ENCODE peak calls at places on chromosome 2, in seven cellular contexts. G is mesendoderm, A is H9, I is trophoblast cell, F is IMR-90, C is neuronal stem cell, J is H1. Y is an unnamed sample.
A peak's percentile ranks its signal among the peaks of the same experiment; 100 is the strongest.

GRCh38 chr2:43131051-43131889 is 95.1 kb downstream of the ZFP36L2 start:
- DNase-seq in I (peak; percentile 91), G (peak; percentile 88), C (no peak), J (no peak), A (peak; percentile 61), F (peak; percentile 92), Y (peak; percentile 88)

GRCh38 chr2:65300772-65301711 is 73.4 kb downstream of the ACTR2 start:
- DNase-seq in A (no peak), J (no peak), G (peak; percentile 50), I (no peak), F (peak; percentile 89), C (no peak), Y (peak; percentile 86)

GRCh38 chr2:145906356-145906755 is 1386.4 kb upstream of the ZEB2 start:
- DNase-seq in C (no peak), G (peak; percentile 95), F (peak; percentile 1), J (no peak), I (no peak), A (peak; percentile 50), Y (peak; percentile 19)

GRCh38 chr2:225366731-225367130 is 32.8 kb upstream of the NYAP2 start:
- DNase-seq in G (no peak), J (no peak), C (no peak), A (no peak), I (no peak), F (no peak), Y (no peak)

GRCh38 chr2:169131587-169132512 is 62.5 kb downstream of the DHRS9 start:
- DNase-seq in G (peak; percentile 59), I (no peak), A (no peak), J (no peak), F (peak; percentile 41), C (no peak), Y (peak; percentile 53)

GRCh38 chr2:135299656-135300244 is 231.3 kb downstream of the ZRANB3 start:
- DNase-seq in F (peak; percentile 38), A (no peak), C (no peak), J (no peak), G (no peak), I (no peak), Y (peak; percentile 16)

GRCh38 chr2:110105608-110106467 is 9.8 kb downstream of the MALL start:
- DNase-seq in G (no peak), A (no peak), C (no peak), F (peak; percentile 66), J (peak; percentile 14), I (no peak), Y (peak; percentile 63)

GRCh38 chr2:53498210-53498609 is 269.4 kb upstream of the CHAC2 start:
- DNase-seq in C (no peak), G (no peak), F (peak; percentile 88), J (no peak), A (no peak), I (no peak), Y (peak; percentile 40)

GRCh38 chr2:31467426-31467825 is 52.9 kb upstream of the XDH start:
- DNase-seq in I (peak; percentile 36), F (no peak), C (no peak), J (no peak), A (no peak), G (no peak), Y (no peak)

GRCh38 chr2:159086332-159086731 is 117.9 kb downstream of the TANC1 start:
- DNase-seq in A (no peak), G (no peak), J (no peak), I (no peak), F (no peak), C (no peak), Y (no peak)

GRCh38 chr2:229270551-229271410 is at the start of gene PID1:
- DNase-seq in I (peak; percentile 43), C (peak; percentile 55), J (peak; percentile 71), A (peak; percentile 41), F (peak; percentile 5), G (peak; percentile 51), Y (peak; percentile 26)

GRCh38 chr2:235765181-235765820 is 271.5 kb downstream of the AGAP1 start:
- DNase-seq in C (no peak), G (no peak), J (no peak), A (no peak), F (peak; percentile 73), I (no peak), Y (peak; percentile 82)

GRCh38 chr2:156436477-156437085 is 402 bp downstream of the GPD2 start:
- DNase-seq in G (peak; percentile 59), I (no peak), J (peak; percentile 49), A (no peak), C (peak; percentile 6), F (peak; percentile 32), Y (peak; percentile 52)

GRCh38 chr2:27072950-27073349 is 1.5 kb upstream of the OST4 start:
- DNase-seq in A (no peak), F (peak; percentile 82), G (no peak), J (no peak), C (no peak), I (no peak), Y (peak; percentile 32)

GRCh38 chr2:27073782-27074181 is 2.3 kb upstream of the OST4 start:
- DNase-seq in C (no peak), A (no peak), G (no peak), F (peak; percentile 22), J (no peak), I (no peak), Y (no peak)

GRCh38 chr2:27076323-27076722 is 2.1 kb upstream of the EMILIN1 start:
- DNase-seq in A (no peak), F (no peak), C (no peak), J (no peak), G (peak; percentile 46), I (no peak), Y (no peak)

GRCh38 chr2:27077231-27077630 is 1.2 kb upstream of the EMILIN1 start:
- DNase-seq in F (no peak), I (no peak), G (no peak), J (no peak), A (no peak), C (no peak), Y (no peak)

GRCh38 chr2:27075219-27075871 is 3.1 kb upstream of the EMILIN1 start:
- DNase-seq in I (no peak), J (no peak), F (peak; percentile 26), G (no peak), A (no peak), C (no peak), Y (peak; percentile 74)
- H3K4ac ChIP-seq in I (no peak overlapping the region), J (no peak overlapping the region), F (peak overlapping the region; percentile 76), G (no peak overlapping the region), A (no peak overlapping the region), C (no peak overlapping the region), Y (no peak overlapping the region)

GRCh38 chr2:170944545-170944944 is 15.5 kb downstream of the GORASP2 start:
- DNase-seq in I (no peak), J (no peak), A (no peak), C (no peak), F (no peak), G (no peak), Y (no peak)

GRCh38 chr2:170949415-170949814 is 20.4 kb downstream of the GORASP2 start:
- DNase-seq in C (no peak), I (no peak), A (no peak), J (no peak), F (no peak), G (peak; percentile 18), Y (no peak)

GRCh38 chr2:170953976-170954375 is 24.9 kb downstream of the GORASP2 start:
- DNase-seq in C (no peak), I (no peak), G (no peak), A (no peak), F (peak; percentile 60), J (no peak), Y (peak; percentile 13)

DNA sequence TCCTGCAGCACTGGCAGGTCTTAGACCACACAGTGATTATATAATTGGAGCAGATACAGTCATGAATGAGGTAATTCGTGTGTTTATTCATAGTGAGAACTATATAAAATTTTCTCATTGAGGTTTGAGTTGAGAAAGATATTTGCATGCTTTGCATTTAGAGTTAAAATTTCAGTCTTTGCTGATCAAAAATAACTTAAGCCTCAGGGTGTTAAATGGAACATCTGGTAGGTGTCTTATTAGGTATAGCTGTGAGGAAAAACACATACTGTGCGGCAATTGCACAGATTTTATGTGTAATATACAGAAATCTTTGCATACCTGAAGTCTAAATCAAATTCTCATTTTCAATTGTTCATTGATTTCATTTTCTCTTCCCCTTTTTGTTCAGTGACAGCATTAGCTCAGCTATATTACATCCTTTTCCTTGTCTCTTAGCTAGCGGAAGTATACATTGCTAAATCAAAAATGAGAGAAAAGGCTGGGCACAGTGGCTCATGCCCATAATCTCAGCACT is 21.2 kb downstream of the GORASP2 start:
- DNase-seq in A (no peak), C (no peak), G (no peak), I (no peak), F (no peak), J (no peak), Y (no peak)
- H3K4ac ChIP-seq in A (no peak overlapping the region), C (no peak overlapping the region), G (no peak overlapping the region), I (no peak overlapping the region), F (no peak overlapping the region), J (no peak overlapping the region), Y (no peak overlapping the region)

GRCh38 chr2:7697052-7697451 is 779.8 kb downstream of the RNF144A start:
- DNase-seq in J (no peak), F (no peak), I (no peak), A (peak; percentile 61), G (peak; percentile 76), C (no peak), Y (no peak)
- H3K4ac ChIP-seq in J (no peak overlapping the region), F (no peak overlapping the region), I (no peak overlapping the region), A (no peak overlapping the region), G (no peak overlapping the region), C (no peak overlapping the region), Y (no peak overlapping the region)

DNA sequence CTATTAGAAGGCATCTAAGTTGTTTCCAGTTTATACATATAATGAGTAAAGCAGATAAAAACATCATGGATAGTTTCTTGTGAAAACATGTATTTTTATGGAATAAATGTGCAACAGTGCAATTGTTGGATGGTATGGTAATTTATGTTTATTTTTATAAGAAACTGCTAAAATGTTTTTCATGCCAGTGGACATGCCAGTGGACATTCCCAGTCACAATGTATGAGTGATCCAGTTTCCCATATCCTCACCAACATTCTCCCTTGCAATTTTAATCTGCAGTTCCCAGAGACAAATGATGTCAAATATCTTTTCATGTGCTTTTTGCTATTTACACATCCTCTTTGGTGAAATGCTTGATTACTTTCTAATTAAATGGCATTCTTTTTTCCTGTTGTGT is 818.6 kb downstream of the SUCLG1 start:
- DNase-seq in G (no peak), F (no peak), C (no peak), J (no peak), A (no peak), I (no peak), Y (no peak)
- H3K4ac ChIP-seq in G (no peak overlapping the region), F (no peak overlapping the region), C (no peak overlapping the region), J (no peak overlapping the region), A (no peak overlapping the region), I (no peak overlapping the region), Y (no peak overlapping the region)

GRCh38 chr2:173692068-173692467 is 273.1 kb downstream of the SP3 start:
- DNase-seq in A (no peak), I (no peak), F (no peak), G (no peak), C (no peak), J (no peak), Y (no peak)
- H3K4ac ChIP-seq in A (no peak overlapping the region), I (no peak overlapping the region), F (no peak overlapping the region), G (no peak overlapping the region), C (no peak overlapping the region), J (no peak overlapping the region), Y (no peak overlapping the region)